ENCODE peak calls at places on chromosomes 3 and 15, in six cellular contexts. One of them, this sample, is unnamed.

GRCh38 chr3:45198264-45199260 is 27.5 kb downstream of the TMEM158 start:
- ATAC-seq in heart right ventricle: no peak
- ATAC-seq in mucosa of descending colon: no peak
- ATAC-seq in effector memory CD8-positive, alpha-beta T cell: no peak
- ATAC-seq in activated CD8-positive, alpha-beta memory T cell treated with anti-CD3 and anti-CD28 coated beads, Interleukin-2, amount 10 ng/mL, durations not matched to agents 7 days and 5 days: no peak
- ATAC-seq in activated CD8-positive, alpha-beta T cell treated with anti-CD3 and anti-CD28 coated beads, Interleukin-2, amount 10 ng/mL, durations not matched to agents 7 days and 5 days: no peak
- ATAC-seq in this sample: no peak

GRCh38 chr3:156160653-156161052 is 40.3 kb downstream of the KCNAB1 start:
- ATAC-seq in heart right ventricle: no peak
- ATAC-seq in mucosa of descending colon: peak; percentile 29
- ATAC-seq in effector memory CD8-positive, alpha-beta T cell: peak; percentile 61
- ATAC-seq in activated CD8-positive, alpha-beta memory T cell treated with anti-CD3 and anti-CD28 coated beads, Interleukin-2, amount 10 ng/mL, durations not matched to agents 7 days and 5 days: peak; percentile 80
- ATAC-seq in activated CD8-positive, alpha-beta T cell treated with anti-CD3 and anti-CD28 coated beads, Interleukin-2, amount 10 ng/mL, durations not matched to agents 7 days and 5 days: peak; percentile 68
- ATAC-seq in this sample: no peak

GRCh38 chr15:101121511-101122090 is 130.2 kb downstream of the CHSY1 start:
- ATAC-seq in heart right ventricle: peak; percentile 92
- ATAC-seq in mucosa of descending colon: peak; percentile 80
- ATAC-seq in effector memory CD8-positive, alpha-beta T cell: no peak
- ATAC-seq in activated CD8-positive, alpha-beta memory T cell treated with anti-CD3 and anti-CD28 coated beads, Interleukin-2, amount 10 ng/mL, durations not matched to agents 7 days and 5 days: no peak
- ATAC-seq in activated CD8-positive, alpha-beta T cell treated with anti-CD3 and anti-CD28 coated beads, Interleukin-2, amount 10 ng/mL, durations not matched to agents 7 days and 5 days: no peak
- ATAC-seq in this sample: peak; percentile 72

GRCh38 chr15:50137330-50137761 is 18.3 kb upstream of the ATP8B4 start:
- ATAC-seq in heart right ventricle: no peak
- ATAC-seq in mucosa of descending colon: no peak
- ATAC-seq in effector memory CD8-positive, alpha-beta T cell: no peak
- ATAC-seq in activated CD8-positive, alpha-beta memory T cell treated with anti-CD3 and anti-CD28 coated beads, Interleukin-2, amount 10 ng/mL, durations not matched to agents 7 days and 5 days: peak; percentile 52
- ATAC-seq in activated CD8-positive, alpha-beta T cell treated with anti-CD3 and anti-CD28 coated beads, Interleukin-2, amount 10 ng/mL, durations not matched to agents 7 days and 5 days: peak; percentile 24
- ATAC-seq in this sample: no peak

GRCh38 chr3:193831495-193832455 is 238.8 kb downstream of the OPA1 start:
- ATAC-seq in heart right ventricle: no peak
- ATAC-seq in mucosa of descending colon: peak; percentile 60
- ATAC-seq in effector memory CD8-positive, alpha-beta T cell: no peak
- ATAC-seq in activated CD8-positive, alpha-beta memory T cell treated with anti-CD3 and anti-CD28 coated beads, Interleukin-2, amount 10 ng/mL, durations not matched to agents 7 days and 5 days: no peak
- ATAC-seq in activated CD8-positive, alpha-beta T cell treated with anti-CD3 and anti-CD28 coated beads, Interleukin-2, amount 10 ng/mL, durations not matched to agents 7 days and 5 days: no peak
- ATAC-seq in this sample: no peak

GRCh38 chr3:57009367-57009766 is 51.1 kb upstream of the SPATA12 start:
- ATAC-seq in heart right ventricle: peak; percentile 66
- ATAC-seq in mucosa of descending colon: no peak
- ATAC-seq in effector memory CD8-positive, alpha-beta T cell: no peak
- ATAC-seq in activated CD8-positive, alpha-beta memory T cell treated with anti-CD3 and anti-CD28 coated beads, Interleukin-2, amount 10 ng/mL, durations not matched to agents 7 days and 5 days: no peak
- ATAC-seq in activated CD8-positive, alpha-beta T cell treated with anti-CD3 and anti-CD28 coated beads, Interleukin-2, amount 10 ng/mL, durations not matched to agents 7 days and 5 days: no peak
- ATAC-seq in this sample: no peak

GRCh38 chr3:60010778-60011177 is 961.0 kb upstream of the CFAP20DC start:
- ATAC-seq in heart right ventricle: no peak
- ATAC-seq in mucosa of descending colon: peak; percentile 87
- ATAC-seq in effector memory CD8-positive, alpha-beta T cell: peak; percentile 99
- ATAC-seq in activated CD8-positive, alpha-beta memory T cell treated with anti-CD3 and anti-CD28 coated beads, Interleukin-2, amount 10 ng/mL, durations not matched to agents 7 days and 5 days: peak; percentile 98
- ATAC-seq in activated CD8-positive, alpha-beta T cell treated with anti-CD3 and anti-CD28 coated beads, Interleukin-2, amount 10 ng/mL, durations not matched to agents 7 days and 5 days: peak; percentile 100
- ATAC-seq in this sample: no peak

GRCh38 chr3:176058856-176059255 is 1138.4 kb downstream of the TBL1XR1 start:
- ATAC-seq in heart right ventricle: no peak
- ATAC-seq in mucosa of descending colon: no peak
- ATAC-seq in effector memory CD8-positive, alpha-beta T cell: no peak
- ATAC-seq in activated CD8-positive, alpha-beta memory T cell treated with anti-CD3 and anti-CD28 coated beads, Interleukin-2, amount 10 ng/mL, durations not matched to agents 7 days and 5 days: no peak
- ATAC-seq in activated CD8-positive, alpha-beta T cell treated with anti-CD3 and anti-CD28 coated beads, Interleukin-2, amount 10 ng/mL, durations not matched to agents 7 days and 5 days: no peak
- ATAC-seq in this sample: no peak

GRCh38 chr3:131036200-131036816 is 9.6 kb downstream of the NEK11 start:
- ATAC-seq in heart right ventricle: no peak
- ATAC-seq in mucosa of descending colon: no peak
- ATAC-seq in effector memory CD8-positive, alpha-beta T cell: no peak
- ATAC-seq in activated CD8-positive, alpha-beta memory T cell treated with anti-CD3 and anti-CD28 coated beads, Interleukin-2, amount 10 ng/mL, durations not matched to agents 7 days and 5 days: no peak
- ATAC-seq in activated CD8-positive, alpha-beta T cell treated with anti-CD3 and anti-CD28 coated beads, Interleukin-2, amount 10 ng/mL, durations not matched to agents 7 days and 5 days: no peak
- ATAC-seq in this sample: peak; percentile 88

GRCh38 chr3:71317749-71318458 is 265.6 kb downstream of the FOXP1 start:
- ATAC-seq in heart right ventricle: no peak
- ATAC-seq in mucosa of descending colon: no peak
- ATAC-seq in effector memory CD8-positive, alpha-beta T cell: no peak
- ATAC-seq in activated CD8-positive, alpha-beta memory T cell treated with anti-CD3 and anti-CD28 coated beads, Interleukin-2, amount 10 ng/mL, durations not matched to agents 7 days and 5 days: no peak
- ATAC-seq in activated CD8-positive, alpha-beta T cell treated with anti-CD3 and anti-CD28 coated beads, Interleukin-2, amount 10 ng/mL, durations not matched to agents 7 days and 5 days: no peak
- ATAC-seq in this sample: no peak

This sample was measured in gastroesophageal sphincter.